ENCODE peak calls at places on chromosomes 3 and 15, in nine cellular contexts. One of them, this sample, is unnamed.

GRCh38 chr15:68414591-68414990 is 17.4 kb downstream of the ITGA11 start:
- DNase-seq in T follicular helper cell: no peak
- DNase-seq in A172: no peak
- DNase-seq in activated T-helper 1 cell treated with anti-CD3 and anti-CD28 coated beads, Interleukin-12 subunit alpha, Interleukin-12 subunit beta, Interleukin-2, Interleukin-4 antibody, amounts not matched to agents 30 ng/mL and 10 ng/mL and 1 ng/mL, durations not matched to agents 14 hours and 24 hours and 36 hours: no peak
- DNase-seq in ACHN: no peak
- DNase-seq in endothelial cell of umbilical vein: no peak
- DNase-seq in stimulated activated effector memory CD8-positive, alpha-beta T cell treated with anti-CD3 and anti-CD28 coated beads, Interleukin-12 subunit alpha, Interleukin-12 subunit beta, amount 100 ng/mL, for 72 hours: no peak
- DNase-seq in progenitor cell of endocrine pancreas: no peak
- DNase-seq in pulmonary artery endothelial cell: no peak
- DNase-seq in this sample: no peak

GRCh38 chr3:111998661-111999641 is at the start of gene TAGLN3:
- DNase-seq in pulmonary artery endothelial cell: no peak
- DNase-seq in endothelial cell of umbilical vein: peak; percentile 20
- DNase-seq in activated T-helper 1 cell treated with anti-CD3 and anti-CD28 coated beads, Interleukin-12 subunit alpha, Interleukin-12 subunit beta, Interleukin-2, Interleukin-4 antibody, amounts not matched to agents 30 ng/mL and 10 ng/mL and 1 ng/mL, durations not matched to agents 14 hours and 24 hours and 36 hours: no peak
- DNase-seq in T follicular helper cell: no peak
- DNase-seq in ACHN: peak; percentile 68
- DNase-seq in progenitor cell of endocrine pancreas: no peak
- DNase-seq in A172: no peak
- DNase-seq in stimulated activated effector memory CD8-positive, alpha-beta T cell treated with anti-CD3 and anti-CD28 coated beads, Interleukin-12 subunit alpha, Interleukin-12 subunit beta, amount 100 ng/mL, for 72 hours: no peak
- DNase-seq in this sample: peak; percentile 91

GRCh38 chr3:8279476-8279875 is 222.1 kb upstream of the LMCD1 start:
- DNase-seq in ACHN: no peak
- DNase-seq in endothelial cell of umbilical vein: no peak
- DNase-seq in activated T-helper 1 cell treated with anti-CD3 and anti-CD28 coated beads, Interleukin-12 subunit alpha, Interleukin-12 subunit beta, Interleukin-2, Interleukin-4 antibody, amounts not matched to agents 30 ng/mL and 10 ng/mL and 1 ng/mL, durations not matched to agents 14 hours and 24 hours and 36 hours: no peak
- DNase-seq in stimulated activated effector memory CD8-positive, alpha-beta T cell treated with anti-CD3 and anti-CD28 coated beads, Interleukin-12 subunit alpha, Interleukin-12 subunit beta, amount 100 ng/mL, for 72 hours: no peak
- DNase-seq in T follicular helper cell: no peak
- DNase-seq in progenitor cell of endocrine pancreas: no peak
- DNase-seq in A172: no peak
- DNase-seq in pulmonary artery endothelial cell: no peak
- DNase-seq in this sample: no peak

GRCh38 chr15:63188247-63188936 is 1.0 kb upstream of the RAB8B start:
- DNase-seq in pulmonary artery endothelial cell: no peak
- DNase-seq in T follicular helper cell: no peak
- DNase-seq in stimulated activated effector memory CD8-positive, alpha-beta T cell treated with anti-CD3 and anti-CD28 coated beads, Interleukin-12 subunit alpha, Interleukin-12 subunit beta, amount 100 ng/mL, for 72 hours: peak; percentile 13
- DNase-seq in progenitor cell of endocrine pancreas: no peak
- DNase-seq in ACHN: no peak
- DNase-seq in activated T-helper 1 cell treated with anti-CD3 and anti-CD28 coated beads, Interleukin-12 subunit alpha, Interleukin-12 subunit beta, Interleukin-2, Interleukin-4 antibody, amounts not matched to agents 30 ng/mL and 10 ng/mL and 1 ng/mL, durations not matched to agents 14 hours and 24 hours and 36 hours: no peak
- DNase-seq in endothelial cell of umbilical vein: no peak
- DNase-seq in A172: no peak
- DNase-seq in this sample: no peak

GRCh38 chr15:32657198-32657886 is 15.8 kb downstream of the SCG5 start:
- DNase-seq in pulmonary artery endothelial cell: no peak
- DNase-seq in stimulated activated effector memory CD8-positive, alpha-beta T cell treated with anti-CD3 and anti-CD28 coated beads, Interleukin-12 subunit alpha, Interleukin-12 subunit beta, amount 100 ng/mL, for 72 hours: no peak
- DNase-seq in A172: no peak
- DNase-seq in ACHN: no peak
- DNase-seq in progenitor cell of endocrine pancreas: no peak
- DNase-seq in activated T-helper 1 cell treated with anti-CD3 and anti-CD28 coated beads, Interleukin-12 subunit alpha, Interleukin-12 subunit beta, Interleukin-2, Interleukin-4 antibody, amounts not matched to agents 30 ng/mL and 10 ng/mL and 1 ng/mL, durations not matched to agents 14 hours and 24 hours and 36 hours: peak; percentile 11
- DNase-seq in endothelial cell of umbilical vein: no peak
- DNase-seq in T follicular helper cell: no peak
- DNase-seq in this sample: no peak

GRCh38 chr3:81249540-81250029 is 511.9 kb downstream of the GBE1 start:
- DNase-seq in A172: no peak
- DNase-seq in pulmonary artery endothelial cell: no peak
- DNase-seq in T follicular helper cell: no peak
- DNase-seq in ACHN: no peak
- DNase-seq in endothelial cell of umbilical vein: peak; percentile 54
- DNase-seq in activated T-helper 1 cell treated with anti-CD3 and anti-CD28 coated beads, Interleukin-12 subunit alpha, Interleukin-12 subunit beta, Interleukin-2, Interleukin-4 antibody, amounts not matched to agents 30 ng/mL and 10 ng/mL and 1 ng/mL, durations not matched to agents 14 hours and 24 hours and 36 hours: no peak
- DNase-seq in stimulated activated effector memory CD8-positive, alpha-beta T cell treated with anti-CD3 and anti-CD28 coated beads, Interleukin-12 subunit alpha, Interleukin-12 subunit beta, amount 100 ng/mL, for 72 hours: no peak
- DNase-seq in progenitor cell of endocrine pancreas: no peak
- DNase-seq in this sample: no peak

GRCh38 chr15:83312046-83312445 is 27.6 kb upstream of the BNC1 start:
- DNase-seq in A172: no peak
- DNase-seq in T follicular helper cell: no peak
- DNase-seq in stimulated activated effector memory CD8-positive, alpha-beta T cell treated with anti-CD3 and anti-CD28 coated beads, Interleukin-12 subunit alpha, Interleukin-12 subunit beta, amount 100 ng/mL, for 72 hours: no peak
- DNase-seq in endothelial cell of umbilical vein: no peak
- DNase-seq in progenitor cell of endocrine pancreas: no peak
- DNase-seq in pulmonary artery endothelial cell: no peak
- DNase-seq in ACHN: no peak
- DNase-seq in activated T-helper 1 cell treated with anti-CD3 and anti-CD28 coated beads, Interleukin-12 subunit alpha, Interleukin-12 subunit beta, Interleukin-2, Interleukin-4 antibody, amounts not matched to agents 30 ng/mL and 10 ng/mL and 1 ng/mL, durations not matched to agents 14 hours and 24 hours and 36 hours: no peak
- DNase-seq in this sample: peak; percentile 43

GRCh38 chr15:29136815-29137214 is 132.8 kb downstream of the NSMCE3 start:
- DNase-seq in stimulated activated effector memory CD8-positive, alpha-beta T cell treated with anti-CD3 and anti-CD28 coated beads, Interleukin-12 subunit alpha, Interleukin-12 subunit beta, amount 100 ng/mL, for 72 hours: no peak
- DNase-seq in A172: no peak
- DNase-seq in pulmonary artery endothelial cell: no peak
- DNase-seq in progenitor cell of endocrine pancreas: no peak
- DNase-seq in T follicular helper cell: no peak
- DNase-seq in activated T-helper 1 cell treated with anti-CD3 and anti-CD28 coated beads, Interleukin-12 subunit alpha, Interleukin-12 subunit beta, Interleukin-2, Interleukin-4 antibody, amounts not matched to agents 30 ng/mL and 10 ng/mL and 1 ng/mL, durations not matched to agents 14 hours and 24 hours and 36 hours: no peak
- DNase-seq in ACHN: no peak
- DNase-seq in endothelial cell of umbilical vein: no peak
- DNase-seq in this sample: no peak

GRCh38 chr3:37251993-37252392 is 77.6 kb upstream of the LRRFIP2 start:
- DNase-seq in T follicular helper cell: no peak
- DNase-seq in progenitor cell of endocrine pancreas: no peak
- DNase-seq in ACHN: no peak
- DNase-seq in A172: no peak
- DNase-seq in pulmonary artery endothelial cell: no peak
- DNase-seq in activated T-helper 1 cell treated with anti-CD3 and anti-CD28 coated beads, Interleukin-12 subunit alpha, Interleukin-12 subunit beta, Interleukin-2, Interleukin-4 antibody, amounts not matched to agents 30 ng/mL and 10 ng/mL and 1 ng/mL, durations not matched to agents 14 hours and 24 hours and 36 hours: no peak
- DNase-seq in endothelial cell of umbilical vein: no peak
- DNase-seq in stimulated activated effector memory CD8-positive, alpha-beta T cell treated with anti-CD3 and anti-CD28 coated beads, Interleukin-12 subunit alpha, Interleukin-12 subunit beta, amount 100 ng/mL, for 72 hours: no peak
- DNase-seq in this sample: no peak

GRCh38 chr3:62226601-62227339 is 146.6 kb downstream of the FEZF2 start:
- DNase-seq in A172: no peak
- DNase-seq in stimulated activated effector memory CD8-positive, alpha-beta T cell treated with anti-CD3 and anti-CD28 coated beads, Interleukin-12 subunit alpha, Interleukin-12 subunit beta, amount 100 ng/mL, for 72 hours: no peak
- DNase-seq in progenitor cell of endocrine pancreas: no peak
- DNase-seq in ACHN: no peak
- DNase-seq in T follicular helper cell: no peak
- DNase-seq in endothelial cell of umbilical vein: no peak
- DNase-seq in activated T-helper 1 cell treated with anti-CD3 and anti-CD28 coated beads, Interleukin-12 subunit alpha, Interleukin-12 subunit beta, Interleukin-2, Interleukin-4 antibody, amounts not matched to agents 30 ng/mL and 10 ng/mL and 1 ng/mL, durations not matched to agents 14 hours and 24 hours and 36 hours: no peak
- DNase-seq in pulmonary artery endothelial cell: no peak
- DNase-seq in this sample: no peak

GRCh38 chr3:113485161-113485609 is 29.8 kb downstream of the SPICE1 start:
- DNase-seq in ACHN: no peak
- DNase-seq in pulmonary artery endothelial cell: no peak
- DNase-seq in endothelial cell of umbilical vein: no peak
- DNase-seq in A172: no peak
- DNase-seq in progenitor cell of endocrine pancreas: no peak
- DNase-seq in activated T-helper 1 cell treated with anti-CD3 and anti-CD28 coated beads, Interleukin-12 subunit alpha, Interleukin-12 subunit beta, Interleukin-2, Interleukin-4 antibody, amounts not matched to agents 30 ng/mL and 10 ng/mL and 1 ng/mL, durations not matched to agents 14 hours and 24 hours and 36 hours: peak; percentile 4
- DNase-seq in T follicular helper cell: no peak
- DNase-seq in stimulated activated effector memory CD8-positive, alpha-beta T cell treated with anti-CD3 and anti-CD28 coated beads, Interleukin-12 subunit alpha, Interleukin-12 subunit beta, amount 100 ng/mL, for 72 hours: no peak
- DNase-seq in this sample: peak; percentile 67

GRCh38 chr15:64019764-64020163 is 26.5 kb downstream of the DAPK2 start:
- DNase-seq in stimulated activated effector memory CD8-positive, alpha-beta T cell treated with anti-CD3 and anti-CD28 coated beads, Interleukin-12 subunit alpha, Interleukin-12 subunit beta, amount 100 ng/mL, for 72 hours: no peak
- DNase-seq in ACHN: no peak
- DNase-seq in endothelial cell of umbilical vein: peak; percentile 26
- DNase-seq in A172: no peak
- DNase-seq in pulmonary artery endothelial cell: no peak
- DNase-seq in T follicular helper cell: no peak
- DNase-seq in progenitor cell of endocrine pancreas: no peak
- DNase-seq in activated T-helper 1 cell treated with anti-CD3 and anti-CD28 coated beads, Interleukin-12 subunit alpha, Interleukin-12 subunit beta, Interleukin-2, Interleukin-4 antibody, amounts not matched to agents 30 ng/mL and 10 ng/mL and 1 ng/mL, durations not matched to agents 14 hours and 24 hours and 36 hours: no peak
- DNase-seq in this sample: no peak

GRCh38 chr3:100978036-100978659 is 15.1 kb downstream of the ABI3BP start:
- DNase-seq in pulmonary artery endothelial cell: no peak
- DNase-seq in stimulated activated effector memory CD8-positive, alpha-beta T cell treated with anti-CD3 and anti-CD28 coated beads, Interleukin-12 subunit alpha, Interleukin-12 subunit beta, amount 100 ng/mL, for 72 hours: no peak
- DNase-seq in activated T-helper 1 cell treated with anti-CD3 and anti-CD28 coated beads, Interleukin-12 subunit alpha, Interleukin-12 subunit beta, Interleukin-2, Interleukin-4 antibody, amounts not matched to agents 30 ng/mL and 10 ng/mL and 1 ng/mL, durations not matched to agents 14 hours and 24 hours and 36 hours: no peak
- DNase-seq in progenitor cell of endocrine pancreas: no peak
- DNase-seq in endothelial cell of umbilical vein: no peak
- DNase-seq in T follicular helper cell: no peak
- DNase-seq in ACHN: no peak
- DNase-seq in A172: no peak
- DNase-seq in this sample: no peak

GRCh38 chr15:23472678-23473077 is 25.6 kb upstream of the GOLGA6L2 start:
- DNase-seq in ACHN: no peak
- DNase-seq in T follicular helper cell: no peak
- DNase-seq in pulmonary artery endothelial cell: no peak
- DNase-seq in stimulated activated effector memory CD8-positive, alpha-beta T cell treated with anti-CD3 and anti-CD28 coated beads, Interleukin-12 subunit alpha, Interleukin-12 subunit beta, amount 100 ng/mL, for 72 hours: no peak
- DNase-seq in A172: peak; percentile 79
- DNase-seq in activated T-helper 1 cell treated with anti-CD3 and anti-CD28 coated beads, Interleukin-12 subunit alpha, Interleukin-12 subunit beta, Interleukin-2, Interleukin-4 antibody, amounts not matched to agents 30 ng/mL and 10 ng/mL and 1 ng/mL, durations not matched to agents 14 hours and 24 hours and 36 hours: no peak
- DNase-seq in endothelial cell of umbilical vein: no peak
- DNase-seq in progenitor cell of endocrine pancreas: no peak
- DNase-seq in this sample: no peak

GRCh38 chr3:123193448-123194101 is 8.2 kb upstream of the SEC22A start:
- DNase-seq in activated T-helper 1 cell treated with anti-CD3 and anti-CD28 coated beads, Interleukin-12 subunit alpha, Interleukin-12 subunit beta, Interleukin-2, Interleukin-4 antibody, amounts not matched to agents 30 ng/mL and 10 ng/mL and 1 ng/mL, durations not matched to agents 14 hours and 24 hours and 36 hours: no peak
- DNase-seq in T follicular helper cell: no peak
- DNase-seq in progenitor cell of endocrine pancreas: no peak
- DNase-seq in ACHN: no peak
- DNase-seq in stimulated activated effector memory CD8-positive, alpha-beta T cell treated with anti-CD3 and anti-CD28 coated beads, Interleukin-12 subunit alpha, Interleukin-12 subunit beta, amount 100 ng/mL, for 72 hours: no peak
- DNase-seq in pulmonary artery endothelial cell: no peak
- DNase-seq in A172: no peak
- DNase-seq in endothelial cell of umbilical vein: no peak
- DNase-seq in this sample: no peak

This sample was measured in ELF-1.